ENCODE peak calls at places on chromosomes 2 and 18, in six cellular contexts. G, X, E, V, L and P are unnamed samples.

GRCh38 chr2:97932975-97933662 is 62.6 kb downstream of the TMEM131 start:
- DNase-seq in X (no peak), L (no peak), E (no peak), G (no peak), V (no peak), P (no peak)

GRCh38 chr18:45290364-45290763 is 324.9 kb upstream of the SLC14A2 start:
- DNase-seq in V (no peak), E (no peak), L (no peak), X (no peak), G (no peak), P (no peak)

GRCh38 chr18:79657342-79657996 is 22.1 kb upstream of the CTDP1 start:
- DNase-seq in V (no peak), E (no peak), X (no peak), G (no peak), L (no peak), P (no peak)

GRCh38 chr18:11880586-11881304 is 27.4 kb downstream of the MPPE1 start:
- DNase-seq in G (no peak), V (no peak), E (no peak), X (no peak), L (no peak), P (no peak)

GRCh38 chr2:44802409-44803099 is 138.9 kb upstream of the SIX3 start:
- DNase-seq in X (no peak), V (no peak), E (no peak), L (no peak), G (no peak), P (no peak)

GRCh38 chr18:48922801-48923730 is 27.7 kb downstream of the SMAD7 start:
- DNase-seq in E (peak; percentile 81), G (peak; percentile 30), L (no peak), X (no peak), V (no peak), P (no peak)

GRCh38 chr2:234763051-234763909 is 188.5 kb upstream of the SH3BP4 start:
- DNase-seq in V (no peak), G (no peak), E (peak; percentile 51), L (peak; percentile 25), X (no peak), P (no peak)

GRCh38 chr18:48780151-48781001 is 170.4 kb downstream of the SMAD7 start:
- DNase-seq in X (no peak), E (peak; percentile 19), L (no peak), G (no peak), V (no peak), P (no peak)